ENCODE peak calls at places on chromosomes 6 and 20, in four cellular contexts. One of them, this sample, is unnamed.

GRCh38 chr20:50191065-50191565 is 485 bp downstream of the CEBPB start:
- DNase-seq in HepG2: no peak
- DNase-seq in GM12878: no peak
- DNase-seq in H1: peak
- DNase-seq in this sample: no peak

GRCh38 chr6:13538084-13538483 is 36.3 kb upstream of the SIRT5 start:
- DNase-seq in H1: no peak
- DNase-seq in HepG2: peak
- DNase-seq in GM12878: no peak
- DNase-seq in this sample: peak

GRCh38 chr6:106872044-106872443 is 102.5 kb downstream of the CD24 start:
- DNase-seq in GM12878: no peak
- DNase-seq in HepG2: no peak
- DNase-seq in H1: no peak
- DNase-seq in this sample: no peak

GRCh38 chr20:32168184-32168910 is 39.2 kb downstream of the PLAGL2 start:
- DNase-seq in H1: no peak
- DNase-seq in HepG2: peak
- DNase-seq in GM12878: no peak
- DNase-seq in this sample: no peak

GRCh38 chr20:51860015-51860882 is 57.9 kb upstream of the SALL4 start:
- DNase-seq in GM12878: no peak
- DNase-seq in HepG2: no peak
- DNase-seq in H1: no peak
- DNase-seq in this sample: peak

GRCh38 chr20:61900376-61901293 is 165.0 kb downstream of the TAF4 start:
- DNase-seq in GM12878: no peak
- DNase-seq in HepG2: peak
- DNase-seq in H1: no peak
- DNase-seq in this sample: no peak

GRCh38 chr6:159061805-159062563 is 17.2 kb upstream of the TAGAP start:
- DNase-seq in GM12878: no peak
- DNase-seq in HepG2: no peak
- DNase-seq in H1: no peak
- DNase-seq in this sample: no peak

GRCh38 chr20:50120935-50121693 is 8.2 kb upstream of the UBE2V1 start:
- DNase-seq in HepG2: peak
- DNase-seq in GM12878: no peak
- DNase-seq in H1: peak
- DNase-seq in this sample: peak

GRCh38 chr6:166306378-166307081 is 1.7 kb downstream of the PRR18 start:
- DNase-seq in HepG2: peak
- DNase-seq in GM12878: no peak
- DNase-seq in H1: no peak
- DNase-seq in this sample: no peak

GRCh38 chr20:38434310-38434741 is 802 bp downstream of the SNHG17 start:
- DNase-seq in GM12878: no peak
- DNase-seq in H1: no peak
- DNase-seq in HepG2: no peak
- DNase-seq in this sample: no peak

GRCh38 chr20:10376271-10377075 is 57.5 kb downstream of the MKKS start:
- DNase-seq in HepG2: no peak
- DNase-seq in H1: no peak
- DNase-seq in GM12878: no peak
- DNase-seq in this sample: no peak

GRCh38 chr6:3231213-3232016 is 4.0 kb upstream of the TUBB2B start:
- DNase-seq in H1: peak
- DNase-seq in HepG2: peak
- DNase-seq in GM12878: no peak
- DNase-seq in this sample: peak

GRCh38 chr6:53922571-53922981 is 127.8 kb downstream of the LRRC1 start:
- DNase-seq in GM12878: no peak
- DNase-seq in HepG2: peak
- DNase-seq in H1: no peak
- DNase-seq in this sample: no peak

GRCh38 chr20:308427-309038 is 11.2 kb downstream of the ZCCHC3 start:
- DNase-seq in H1: no peak
- DNase-seq in HepG2: no peak
- DNase-seq in GM12878: no peak
- DNase-seq in this sample: no peak

GRCh38 chr6:112144145-112144926 is 56.9 kb downstream of the FAM229B start:
- DNase-seq in GM12878: no peak
- DNase-seq in HepG2: peak
- DNase-seq in H1: no peak
- DNase-seq in this sample: no peak

GRCh38 chr6:137230547-137230946 is 11.4 kb upstream of the IFNGR1 start:
- DNase-seq in H1: no peak
- DNase-seq in GM12878: no peak
- DNase-seq in HepG2: no peak
- DNase-seq in this sample: no peak

GRCh38 chr6:135566311-135567068 is 69.0 kb upstream of the AHI1 start:
- DNase-seq in H1: no peak
- DNase-seq in GM12878: no peak
- DNase-seq in HepG2: no peak
- DNase-seq in this sample: no peak

GRCh38 chr6:165146456-165146855 is 162.9 kb downstream of the C6orf118 start:
- DNase-seq in HepG2: no peak
- DNase-seq in H1: no peak
- DNase-seq in GM12878: no peak
- DNase-seq in this sample: no peak

GRCh38 chr6:95091823-95092436 is 485.4 kb upstream of the MANEA start:
- DNase-seq in HepG2: peak
- DNase-seq in GM12878: no peak
- DNase-seq in H1: no peak
- DNase-seq in this sample: peak

GRCh38 chr20:17568045-17568788 is 1.7 kb upstream of the DSTN start:
- DNase-seq in HepG2: no peak
- DNase-seq in H1: no peak
- DNase-seq in GM12878: no peak
- DNase-seq in this sample: no peak

GRCh38 chr6:143402721-143403336 is 47.7 kb downstream of the ADAT2 start:
- DNase-seq in GM12878: no peak
- DNase-seq in H1: no peak
- DNase-seq in HepG2: no peak
- DNase-seq in this sample: no peak

GRCh38 chr20:58019850-58020625 is 208.4 kb downstream of the ANKRD60 start:
- DNase-seq in H1: no peak
- DNase-seq in GM12878: no peak
- DNase-seq in HepG2: no peak
- DNase-seq in this sample: no peak

GRCh38 chr20:58020656-58021454 is 207.6 kb downstream of the ANKRD60 start:
- DNase-seq in GM12878: no peak
- DNase-seq in H1: no peak
- DNase-seq in HepG2: no peak
- DNase-seq in this sample: no peak

GRCh38 chr20:58018590-58018989 is 209.9 kb downstream of the ANKRD60 start:
- DNase-seq in GM12878: no peak
- DNase-seq in H1: no peak
- DNase-seq in HepG2: no peak
- DNase-seq in this sample: no peak

GRCh38 chr20:58017970-58018530 is 210.4 kb downstream of the ANKRD60 start:
- DNase-seq in H1: no peak
- DNase-seq in HepG2: no peak
- DNase-seq in GM12878: no peak
- DNase-seq in this sample: no peak

GRCh38 chr20:58019027-58019849 is 209.2 kb downstream of the ANKRD60 start:
- DNase-seq in HepG2: no peak
- DNase-seq in H1: no peak
- DNase-seq in GM12878: no peak
- DNase-seq in this sample: no peak
- TF ChIP-seq SUZ12 in HepG2: no peak
- TF ChIP-seq SUZ12 in H1: no peak
- TF ChIP-seq SUZ12 in GM12878: no peak
- TF ChIP-seq SUZ12 in this sample: no peak

GRCh38 chr20:13819885-13820645 is 35.2 kb downstream of the NDUFAF5 start:
- DNase-seq in HepG2: peak
- DNase-seq in GM12878: no peak
- DNase-seq in H1: no peak
- DNase-seq in this sample: peak
- TF ChIP-seq SP1 in HepG2: no peak
- TF ChIP-seq SP1 in GM12878: no peak
- TF ChIP-seq SP1 in H1: no peak
- TF ChIP-seq SP1 in this sample: no peak

GRCh38 chr20:46545827-46546138 is 4.7 kb downstream of the OCSTAMP start:
- DNase-seq in GM12878: no peak
- DNase-seq in HepG2: no peak
- DNase-seq in H1: no peak
- DNase-seq in this sample: no peak

GRCh38 chr20:46543959-46544358 is 6.5 kb downstream of the OCSTAMP start:
- DNase-seq in H1: no peak
- DNase-seq in HepG2: no peak
- DNase-seq in GM12878: no peak
- DNase-seq in this sample: no peak

GRCh38 chr20:46544576-46544975 is 5.9 kb downstream of the OCSTAMP start:
- DNase-seq in GM12878: no peak
- DNase-seq in HepG2: peak
- DNase-seq in H1: no peak
- DNase-seq in this sample: no peak

GRCh38 chr20:46546293-46546692 is 4.2 kb downstream of the OCSTAMP start:
- DNase-seq in H1: no peak
- DNase-seq in GM12878: no peak
- DNase-seq in HepG2: no peak
- DNase-seq in this sample: no peak

GRCh38 chr20:46545077-46545826 is 5.2 kb downstream of the OCSTAMP start:
- DNase-seq in H1: no peak
- DNase-seq in GM12878: no peak
- DNase-seq in HepG2: no peak
- DNase-seq in this sample: no peak
- TF ChIP-seq SUZ12 in H1: no peak
- TF ChIP-seq SUZ12 in GM12878: no peak
- TF ChIP-seq SUZ12 in HepG2: no peak
- TF ChIP-seq SUZ12 in this sample: no peak

GRCh38 chr6:88048556-88048955 is 915 bp downstream of the SPACA1 start:
- DNase-seq in GM12878: no peak
- DNase-seq in HepG2: no peak
- DNase-seq in H1: no peak
- DNase-seq in this sample: no peak

GRCh38 chr6:88045521-88046136 is 2.0 kb upstream of the SPACA1 start:
- DNase-seq in H1: no peak
- DNase-seq in HepG2: no peak
- DNase-seq in GM12878: no peak
- DNase-seq in this sample: no peak

GRCh38 chr6:88044530-88044929 is 3.1 kb upstream of the SPACA1 start:
- DNase-seq in GM12878: no peak
- DNase-seq in HepG2: no peak
- DNase-seq in H1: no peak
- DNase-seq in this sample: no peak

GRCh38 chr6:88047510-88048150 is at the start of gene SPACA1:
- DNase-seq in GM12878: no peak
- DNase-seq in H1: no peak
- DNase-seq in HepG2: no peak
- DNase-seq in this sample: no peak

GRCh38 chr6:88050140-88050818 is 2.6 kb downstream of the SPACA1 start:
- DNase-seq in H1: no peak
- DNase-seq in HepG2: no peak
- DNase-seq in GM12878: no peak
- DNase-seq in this sample: no peak
- TF ChIP-seq SP1 in H1: no peak
- TF ChIP-seq SP1 in HepG2: no peak
- TF ChIP-seq SP1 in GM12878: no peak
- TF ChIP-seq SP1 in this sample: no peak

GRCh38 chr20:57203204-57203603 is 63.2 kb downstream of the BMP7 start:
- DNase-seq in H1: no peak
- DNase-seq in GM12878: no peak
- DNase-seq in HepG2: no peak
- DNase-seq in this sample: no peak

GRCh38 chr20:57203986-57204385 is 62.5 kb downstream of the BMP7 start:
- DNase-seq in GM12878: no peak
- DNase-seq in H1: no peak
- DNase-seq in HepG2: no peak
- DNase-seq in this sample: no peak

GRCh38 chr20:57207251-57207650 is 59.2 kb downstream of the BMP7 start:
- DNase-seq in HepG2: no peak
- DNase-seq in H1: no peak
- DNase-seq in GM12878: no peak
- DNase-seq in this sample: no peak

GRCh38 chr20:57208198-57208597 is 58.2 kb downstream of the BMP7 start:
- DNase-seq in H1: no peak
- DNase-seq in HepG2: no peak
- DNase-seq in GM12878: no peak
- DNase-seq in this sample: no peak

GRCh38 chr20:57205625-57206219 is 60.7 kb downstream of the BMP7 start:
- DNase-seq in HepG2: no peak
- DNase-seq in H1: no peak
- DNase-seq in GM12878: no peak
- DNase-seq in this sample: no peak
- TF ChIP-seq SUZ12 in HepG2: no peak
- TF ChIP-seq SUZ12 in H1: no peak
- TF ChIP-seq SUZ12 in GM12878: no peak
- TF ChIP-seq SUZ12 in this sample: no peak

DNA sequence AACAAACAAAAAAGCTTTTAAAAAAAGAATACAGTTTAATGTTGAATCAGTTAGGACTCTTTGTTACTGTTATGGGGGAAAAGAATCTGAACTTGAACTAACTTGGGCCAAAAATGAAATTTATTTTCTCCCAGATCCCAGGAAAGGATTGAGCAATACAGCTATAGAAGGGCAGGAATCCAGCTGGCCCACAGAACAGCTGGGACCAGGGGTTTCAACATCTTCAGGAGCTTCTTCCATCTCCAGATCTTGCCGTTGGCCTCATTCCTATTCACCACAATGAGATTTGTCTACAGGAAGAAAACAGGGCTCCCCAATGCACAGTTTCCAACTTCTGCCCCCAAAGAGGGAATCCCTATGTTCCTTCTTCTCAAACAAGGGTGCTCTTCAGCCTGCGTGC is 43.2 kb upstream of the AKAP12 start:
- DNase-seq in HepG2: no peak
- DNase-seq in H1: no peak
- DNase-seq in GM12878: no peak
- DNase-seq in this sample: no peak
- TF ChIP-seq SP1 in HepG2: no peak
- TF ChIP-seq SP1 in H1: no peak
- TF ChIP-seq SP1 in GM12878: no peak
- TF ChIP-seq SP1 in this sample: no peak